ENCODE peak calls at places on chromosomes 1 and 21, in nine cellular contexts. X is astrocyte; S is progenitor cell of endocrine pancreas; I is neural crest cell; J is AG09309; M is suprapubic skin; E is brain microvascular endothelial cell; A is activated CD8-positive, alpha-beta T cell treated with anti-CD3 and anti-CD28 coated beads for 36 hours; Z is CD8-positive, alpha-beta T cell. V is an unnamed sample.

GRCh38 chr1:119711804-119712341 is at the start of gene PHGDH:
- DNase-seq in X (peak; percentile 81), S (peak; percentile 36), I (peak; percentile 63), J (peak; percentile 80), M (peak; percentile 77), E (peak; percentile 84), A (peak; percentile 87), Z (peak; percentile 1), V (peak; percentile 73)

GRCh38 chr1:33310702-33311101 is 10.2 kb downstream of the A3GALT2 start:
- DNase-seq in X (no peak), S (no peak), I (no peak), J (no peak), M (no peak), E (no peak), A (no peak), Z (no peak), V (no peak)

GRCh38 chr1:164688791-164689190 is 129.8 kb downstream of the PBX1 start:
- DNase-seq in X (no peak), S (no peak), I (no peak), J (no peak), M (no peak), E (no peak), A (no peak), Z (no peak), V (no peak)

GRCh38 chr1:46168463-46168862 is 6.4 kb upstream of the TSPAN1 start:
- DNase-seq in X (no peak), S (no peak), I (no peak), J (no peak), M (no peak), E (no peak), A (no peak), Z (no peak), V (no peak)

GRCh38 chr1:13807213-13807612 is 107.2 kb downstream of the PRDM2 start:
- DNase-seq in X (no peak), S (peak; percentile 27), I (peak; percentile 43), J (no peak), M (no peak), E (peak; percentile 18), A (peak; percentile 41), Z (no peak), V (peak; percentile 58)

GRCh38 chr1:4689941-4690635 is 35.7 kb downstream of the AJAP1 start:
- DNase-seq in X (no peak), S (no peak), I (no peak), J (no peak), M (no peak), E (no peak), A (no peak), Z (no peak), V (no peak)

GRCh38 chr1:93617670-93618488 is 63.8 kb downstream of the BCAR3 start:
- DNase-seq in X (no peak), S (peak; percentile 34), I (no peak), J (no peak), M (no peak), E (no peak), A (no peak), Z (no peak), V (no peak)

GRCh38 chr1:26278303-26278702 is 1.6 kb upstream of the SH3BGRL3 start:
- DNase-seq in X (peak; percentile 63), S (no peak), I (no peak), J (peak; percentile 83), M (peak; percentile 91), E (peak; percentile 27), A (peak; percentile 26), Z (no peak), V (no peak)

GRCh38 chr1:229762891-229763290 is 136.8 kb downstream of the URB2 start:
- DNase-seq in X (peak; percentile 5), S (no peak), I (no peak), J (no peak), M (no peak), E (no peak), A (no peak), Z (no peak), V (no peak)

GRCh38 chr1:227885135-227885647 is 62.5 kb downstream of the WNT9A start:
- DNase-seq in X (no peak), S (no peak), I (no peak), J (no peak), M (peak; percentile 63), E (no peak), A (peak; percentile 37), Z (no peak), V (no peak)

GRCh38 chr1:101008229-101008628 is 17.4 kb downstream of the DPH5 start:
- DNase-seq in X (peak; percentile 62), S (no peak), I (no peak), J (no peak), M (no peak), E (no peak), A (no peak), Z (no peak), V (no peak)

DNA sequence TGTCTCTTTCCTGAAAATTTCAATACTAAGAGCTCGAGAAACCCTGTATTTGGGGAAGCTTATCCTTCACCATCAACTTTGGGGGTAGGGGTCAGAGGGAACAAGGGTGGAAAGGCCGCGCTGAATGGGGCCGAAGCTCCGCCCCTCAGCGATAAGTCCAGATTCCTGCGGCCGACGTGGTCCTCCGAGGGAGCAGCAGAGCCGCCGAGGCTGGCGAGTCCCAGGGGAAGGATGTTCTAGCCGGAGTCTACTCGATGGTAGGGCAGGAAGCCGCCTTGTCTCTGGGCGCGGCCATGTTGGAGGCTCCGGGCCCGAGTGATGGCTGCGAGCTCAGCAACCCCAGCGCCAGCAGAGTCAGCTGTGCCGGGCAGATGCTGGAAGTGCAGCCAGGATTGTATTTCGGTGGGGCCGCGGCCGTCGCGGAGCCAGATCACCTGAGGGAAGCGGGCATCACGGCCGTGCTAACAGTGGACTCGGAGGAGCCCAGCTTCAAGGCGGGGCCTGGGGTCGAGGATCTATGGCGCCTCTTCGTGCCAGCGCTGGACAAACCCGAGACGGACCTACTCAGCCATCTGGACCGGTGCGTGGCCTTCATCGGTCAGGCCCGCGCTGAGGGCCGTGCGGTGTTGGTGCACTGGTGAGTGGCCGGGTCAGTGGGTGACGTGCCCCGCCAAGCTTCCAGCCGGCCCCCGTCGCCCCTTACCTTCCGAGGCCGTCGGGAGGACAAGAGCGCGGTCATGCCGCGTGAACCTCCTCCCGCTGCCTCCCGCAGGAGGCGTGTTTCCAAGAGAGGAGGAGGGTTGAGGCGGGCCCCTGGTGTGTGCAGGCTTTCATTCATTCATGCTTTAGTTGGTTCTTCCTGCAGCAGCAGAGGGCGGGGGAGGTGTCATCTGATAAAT is at the start of gene DUSP12:
- DNase-seq in X (peak; percentile 92), S (peak; percentile 78), I (peak; percentile 88), J (peak; percentile 82), M (peak; percentile 96), E (peak; percentile 96), A (peak; percentile 93), Z (peak; percentile 78), V (peak; percentile 90)
- TF ChIP-seq CTCF in X (no peak), S (no peak), I (peak; percentile 21), J (peak; percentile 11), M (no peak), E (peak; percentile 30), A (peak; percentile 12), Z (no peak), V (peak; percentile 49)

GRCh38 chr1:154750681-154751665 is 119.1 kb downstream of the KCNN3 start:
- DNase-seq in X (no peak), S (no peak), I (no peak), J (no peak), M (peak; percentile 47), E (no peak), A (no peak), Z (no peak), V (no peak)

GRCh38 chr1:154753426-154753825 is 116.7 kb downstream of the KCNN3 start:
- DNase-seq in X (no peak), S (no peak), I (no peak), J (no peak), M (no peak), E (no peak), A (no peak), Z (no peak), V (no peak)

GRCh38 chr1:154749078-154749760 is 120.9 kb downstream of the KCNN3 start:
- DNase-seq in X (peak; percentile 47), S (no peak), I (no peak), J (peak; percentile 23), M (no peak), E (peak; percentile 65), A (peak; percentile 78), Z (no peak), V (no peak)

GRCh38 chr1:154751690-154752089 is 118.4 kb downstream of the KCNN3 start:
- DNase-seq in X (peak; percentile 49), S (no peak), I (no peak), J (peak; percentile 29), M (peak; percentile 53), E (no peak), A (peak; percentile 25), Z (no peak), V (no peak)

DNA sequence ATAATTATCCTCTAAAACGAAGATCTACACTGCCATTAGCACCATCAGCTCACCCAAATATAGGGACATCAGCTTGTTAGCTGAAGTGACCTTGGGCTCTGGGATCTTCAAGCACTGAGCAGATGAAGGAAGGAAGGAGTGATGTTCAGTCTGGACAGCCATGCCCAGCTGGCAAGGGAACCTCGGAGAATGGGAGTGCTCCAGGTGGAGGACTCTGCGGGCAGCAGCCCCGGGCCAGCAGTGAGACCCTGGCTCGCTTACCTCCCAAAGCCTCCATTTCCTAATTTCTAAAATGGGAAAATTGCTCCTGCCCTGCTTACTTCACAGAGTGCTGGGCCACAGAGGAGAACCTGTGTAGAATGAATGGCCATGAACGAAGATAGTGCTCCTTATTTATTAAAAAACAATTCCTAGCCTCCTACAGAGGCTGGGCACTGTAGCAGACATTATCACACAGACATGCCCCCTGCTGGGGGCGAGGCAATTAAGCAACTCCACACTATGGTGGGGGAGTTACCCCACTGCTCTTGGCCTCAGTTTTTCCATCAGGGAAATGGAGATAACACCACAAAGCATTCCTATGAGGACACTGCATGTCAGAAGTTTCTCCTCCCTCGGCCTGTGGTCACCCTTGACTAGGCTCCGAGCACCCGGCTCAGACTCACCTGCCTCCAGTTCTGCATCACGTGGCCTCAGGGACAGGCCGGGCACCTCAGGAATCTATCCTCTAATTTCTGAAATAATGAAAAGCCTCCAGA is 117.6 kb downstream of the KCNN3 start:
- DNase-seq in X (no peak), S (no peak), I (no peak), J (no peak), M (peak; percentile 9), E (no peak), A (peak; percentile 35), Z (no peak), V (no peak)
- TF ChIP-seq CTCF in X (no peak), S (no peak), I (peak; percentile 27), J (no peak), M (no peak), E (peak; percentile 46), A (peak; percentile 62), Z (no peak), V (no peak)

DNA sequence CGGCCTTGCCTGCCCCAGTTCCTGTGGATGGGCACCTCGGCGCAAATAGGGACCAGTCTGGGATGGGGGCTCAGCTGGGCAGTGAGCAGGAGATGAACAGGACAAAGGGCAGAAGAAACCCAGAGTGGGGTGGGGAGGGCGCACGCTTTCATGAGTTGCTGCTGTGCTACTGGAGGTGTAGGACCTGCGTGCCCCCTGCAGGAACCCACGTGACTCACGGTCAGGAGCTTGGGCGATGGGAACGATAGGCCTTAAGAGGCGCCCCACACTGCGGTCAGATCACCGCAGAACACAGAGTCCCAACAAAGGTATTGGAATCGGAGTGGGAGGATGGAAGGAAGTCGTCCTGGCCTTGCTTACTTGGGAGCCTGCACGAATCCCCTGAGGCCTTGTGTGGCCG is 17.2 kb downstream of the PRDM15 start:
- DNase-seq in X (no peak), S (no peak), I (no peak), J (no peak), M (no peak), E (no peak), A (no peak), Z (no peak), V (no peak)
- TF ChIP-seq CTCF in X (no peak), S (no peak), I (no peak), J (no peak), M (no peak), E (peak; percentile 1), A (no peak), Z (no peak), V (no peak)

GRCh38 chr1:94852758-94853157 is 32.6 kb downstream of the SLC44A3 start:
- DNase-seq in X (no peak), S (no peak), I (no peak), J (no peak), M (no peak), E (no peak), A (no peak), Z (no peak), V (no peak)
- TF ChIP-seq CTCF in X (no peak), S (no peak), I (no peak), J (peak; percentile 8), M (no peak), E (no peak), A (no peak), Z (no peak), V (no peak)

V was measured in GM10248.